ENCODE peak calls at places on chromosome 11, in nine cellular contexts. A, X, H, F, D, R, M, O and P are unnamed samples.

GRCh38 chr11:64799925-64800632 is 2.9 kb downstream of the MAP4K2 start:
- DNase-seq in A (no peak), X (no peak), H (peak), F (no peak), D (no peak), R (no peak), M (no peak), O (no peak), P (no peak)

GRCh38 chr11:131195801-131196517 is 174.5 kb upstream of the NTM start:
- DNase-seq in A (no peak), X (no peak), H (peak), F (no peak), D (no peak), R (peak), M (no peak), O (no peak), P (no peak)

GRCh38 chr11:105862736-105863367 is 159.2 kb downstream of the MSANTD4 start:
- DNase-seq in A (no peak), X (no peak), H (peak), F (no peak), D (peak), R (peak), M (no peak), O (no peak), P (peak)

GRCh38 chr11:119049081-119049480 is 7.9 kb downstream of the HYOU1 start:
- DNase-seq in A (no peak), X (no peak), H (no peak), F (no peak), D (no peak), R (no peak), M (no peak), O (no peak), P (no peak)

GRCh38 chr11:123174196-123175183 is 20.6 kb downstream of the CLMP start:
- DNase-seq in A (no peak), X (no peak), H (peak), F (no peak), D (no peak), R (peak), M (peak), O (no peak), P (peak)

GRCh38 chr11:126109941-126110731 is 47.5 kb upstream of the CDON start:
- DNase-seq in A (no peak), X (no peak), H (peak), F (peak), D (no peak), R (peak), M (no peak), O (peak), P (no peak)

GRCh38 chr11:96365493-96365892 is 22.5 kb upstream of the MAML2 start:
- DNase-seq in A (no peak), X (no peak), H (no peak), F (no peak), D (no peak), R (no peak), M (no peak), O (no peak), P (no peak)

GRCh38 chr11:128862913-128863660 is 4.0 kb downstream of the KCNJ1 start:
- DNase-seq in A (no peak), X (no peak), H (peak), F (no peak), D (no peak), R (peak), M (no peak), O (no peak), P (no peak)

GRCh38 chr11:46675288-46675851 is 25.0 kb downstream of the ARHGAP1 start:
- DNase-seq in A (no peak), X (peak), H (peak), F (no peak), D (no peak), R (no peak), M (no peak), O (no peak), P (no peak)

GRCh38 chr11:68053117-68053516 is 14.3 kb downstream of the TCIRG1 start:
- DNase-seq in A (no peak), X (no peak), H (no peak), F (no peak), D (no peak), R (no peak), M (no peak), O (no peak), P (no peak)